ENCODE peak calls at places on chromosomes 3 and 15, in nine cellular contexts. One of them, this sample, is unnamed.

GRCh38 chr3:114498779-114499370 is 205.0 kb downstream of the TIGIT start:
- DNase-seq in sigmoid colon: no peak
- DNase-seq in bronchial epithelial cell: peak; percentile 92
- DNase-seq in DMS153: peak; percentile 73
- DNase-seq in K562: peak; percentile 22
- DNase-seq in nephron progenitor cell: no peak
- DNase-seq in omental fat pad: no peak
- DNase-seq in HT1080: peak; percentile 96
- DNase-seq in NCI-H1092: no peak
- DNase-seq in this sample: no peak

GRCh38 chr15:52078876-52079700 is 33.5 kb downstream of the BCL2L10 start:
- DNase-seq in nephron progenitor cell: peak; percentile 87
- DNase-seq in omental fat pad: peak; percentile 95
- DNase-seq in sigmoid colon: peak; percentile 88
- DNase-seq in K562: peak; percentile 70
- DNase-seq in DMS153: no peak
- DNase-seq in NCI-H1092: peak; percentile 45
- DNase-seq in HT1080: no peak
- DNase-seq in bronchial epithelial cell: no peak
- DNase-seq in this sample: peak; percentile 38

GRCh38 chr3:136544532-136544931 is 207.6 kb downstream of the STAG1 start:
- DNase-seq in HT1080: peak; percentile 43
- DNase-seq in sigmoid colon: no peak
- DNase-seq in bronchial epithelial cell: no peak
- DNase-seq in NCI-H1092: no peak
- DNase-seq in DMS153: no peak
- DNase-seq in K562: no peak
- DNase-seq in nephron progenitor cell: no peak
- DNase-seq in omental fat pad: no peak
- DNase-seq in this sample: no peak

GRCh38 chr3:125357837-125358236 is 17.3 kb downstream of the ZNF148 start:
- DNase-seq in NCI-H1092: no peak
- DNase-seq in HT1080: no peak
- DNase-seq in K562: no peak
- DNase-seq in omental fat pad: no peak
- DNase-seq in bronchial epithelial cell: no peak
- DNase-seq in DMS153: no peak
- DNase-seq in nephron progenitor cell: no peak
- DNase-seq in sigmoid colon: no peak
- DNase-seq in this sample: no peak

GRCh38 chr3:42179110-42179725 is 86.8 kb downstream of the CCK start:
- DNase-seq in K562: peak; percentile 69
- DNase-seq in omental fat pad: no peak
- DNase-seq in NCI-H1092: no peak
- DNase-seq in bronchial epithelial cell: peak; percentile 97
- DNase-seq in HT1080: peak; percentile 93
- DNase-seq in sigmoid colon: peak; percentile 65
- DNase-seq in DMS153: no peak
- DNase-seq in nephron progenitor cell: peak; percentile 23
- DNase-seq in this sample: peak; percentile 35

GRCh38 chr3:30421261-30421660 is 185.1 kb upstream of the TGFBR2 start:
- DNase-seq in nephron progenitor cell: no peak
- DNase-seq in HT1080: no peak
- DNase-seq in omental fat pad: no peak
- DNase-seq in NCI-H1092: no peak
- DNase-seq in DMS153: no peak
- DNase-seq in bronchial epithelial cell: peak; percentile 93
- DNase-seq in K562: no peak
- DNase-seq in sigmoid colon: no peak
- DNase-seq in this sample: no peak

GRCh38 chr3:153038779-153039178 is 123.2 kb upstream of the RAP2B start:
- DNase-seq in NCI-H1092: no peak
- DNase-seq in bronchial epithelial cell: peak; percentile 40
- DNase-seq in HT1080: peak; percentile 80
- DNase-seq in omental fat pad: no peak
- DNase-seq in K562: no peak
- DNase-seq in DMS153: no peak
- DNase-seq in sigmoid colon: no peak
- DNase-seq in nephron progenitor cell: no peak
- DNase-seq in this sample: no peak

GRCh38 chr3:126718506-126719445 is 14.7 kb downstream of the CHCHD6 start:
- DNase-seq in sigmoid colon: no peak
- DNase-seq in NCI-H1092: no peak
- DNase-seq in DMS153: no peak
- DNase-seq in nephron progenitor cell: no peak
- DNase-seq in K562: no peak
- DNase-seq in bronchial epithelial cell: no peak
- DNase-seq in HT1080: no peak
- DNase-seq in omental fat pad: no peak
- DNase-seq in this sample: no peak